ENCODE peak calls at places on chromosomes 2 and 18, in five cellular contexts. Q is fibroblast of lung, E is tibial artery, T is spleen, Y is cardiac muscle cell. O is an unnamed sample.

GRCh38 chr2:3449936-3450335 is 69.4 kb downstream of the ADI1 start:
- DNase-seq in Q (no peak), E (no peak), T (no peak), Y (no peak), O (no peak)

GRCh38 chr18:45463433-45463832 is 151.8 kb upstream of the SLC14A2 start:
- DNase-seq in Q (no peak), E (no peak), T (no peak), Y (no peak), O (no peak)

GRCh38 chr18:58135806-58136331 is 91.8 kb downstream of the NEDD4L start:
- DNase-seq in Q (peak; percentile 54), E (peak; percentile 31), T (no peak), Y (peak; percentile 71), O (peak; percentile 90)

GRCh38 chr2:33598472-33599174 is 476 bp downstream of the FAM98A start:
- DNase-seq in Q (peak; percentile 70), E (peak; percentile 49), T (peak; percentile 82), Y (peak; percentile 71), O (peak; percentile 30)

GRCh38 chr18:47552783-47553182 is 301.3 kb upstream of the SKOR2 start:
- DNase-seq in Q (no peak), E (no peak), T (no peak), Y (no peak), O (no peak)

GRCh38 chr18:39191931-39192330 is 1626.3 kb upstream of the CELF4 start:
- DNase-seq in Q (no peak), E (no peak), T (no peak), Y (peak; percentile 2), O (peak; percentile 2)

GRCh38 chr2:113178891-113179290 is 5.1 kb downstream of the PSD4 start:
- DNase-seq in Q (no peak), E (no peak), T (peak; percentile 47), Y (no peak), O (no peak)

GRCh38 chr2:16617282-16618266 is 48.1 kb downstream of the CYRIA start:
- DNase-seq in Q (peak; percentile 34), E (peak; percentile 33), T (no peak), Y (peak; percentile 51), O (peak; percentile 84)

GRCh38 chr2:106363788-106364187 is 104.4 kb downstream of the RGPD3 start:
- DNase-seq in Q (peak; percentile 0), E (no peak), T (no peak), Y (no peak), O (no peak)

GRCh38 chr2:239717319-239717675 is 307.8 kb downstream of the NDUFA10 start:
- DNase-seq in Q (no peak), E (no peak), T (peak; percentile 64), Y (no peak), O (no peak)

GRCh38 chr18:48983793-48984437 is 33.1 kb upstream of the SMAD7 start:
- DNase-seq in Q (no peak), E (no peak), T (no peak), Y (peak; percentile 70), O (peak; percentile 79)

GRCh38 chr2:159146930-159147666 is 139.4 kb downstream of the WDSUB1 start:
- DNase-seq in Q (no peak), E (no peak), T (no peak), Y (no peak), O (no peak)

GRCh38 chr2:182868049-182868422 is 1.6 kb upstream of the FRZB start:
- DNase-seq in Q (no peak), E (no peak), T (no peak), Y (no peak), O (no peak)

GRCh38 chr2:8684421-8684884 is 2.6 kb downstream of the ID2 start:
- DNase-seq in Q (peak; percentile 54), E (peak; percentile 50), T (no peak), Y (peak; percentile 61), O (peak; percentile 66)

GRCh38 chr2:120544522-120544921 is 191.1 kb upstream of the GLI2 start:
- DNase-seq in Q (no peak), E (no peak), T (peak; percentile 47), Y (no peak), O (no peak)

GRCh38 chr2:120542911-120543527 is 192.6 kb upstream of the GLI2 start:
- DNase-seq in Q (no peak), E (no peak), T (no peak), Y (no peak), O (no peak)

GRCh38 chr2:120541972-120542670 is 193.5 kb upstream of the GLI2 start:
- DNase-seq in Q (no peak), E (no peak), T (no peak), Y (no peak), O (no peak)

GRCh38 chr2:120545521-120546076 is 190.1 kb upstream of the GLI2 start:
- DNase-seq in Q (peak; percentile 49), E (no peak), T (no peak), Y (no peak), O (no peak)

DNA sequence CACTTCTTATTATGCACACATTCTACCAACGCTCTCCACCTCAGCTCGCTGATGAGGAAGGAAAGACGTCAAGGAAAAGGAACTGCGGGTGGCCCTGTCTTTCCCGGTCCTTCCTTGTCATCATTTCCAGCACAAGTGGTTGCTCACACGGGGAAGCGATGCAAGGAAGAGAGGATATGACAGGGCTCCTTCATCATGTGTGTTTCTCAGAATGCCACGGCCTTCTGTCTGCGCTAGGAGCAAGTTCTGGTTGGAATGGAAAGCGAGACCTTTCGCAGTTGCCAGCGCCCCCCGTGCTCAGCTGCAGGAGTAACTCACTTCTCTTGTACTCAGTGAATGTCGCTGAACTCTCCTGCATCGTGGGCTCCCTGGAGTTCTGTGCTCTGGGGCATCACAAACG is 191.8 kb upstream of the GLI2 start:
- DNase-seq in Q (no peak), E (no peak), T (peak; percentile 69), Y (no peak), O (no peak)
- H3K4me1 ChIP-seq in Q (peaks cover 25% of the 10 kb centered on the region), E (peaks cover 52% of the 10 kb centered on the region), T (no peaks in the 10 kb centered on the region), Y (no peaks in the 10 kb centered on the region), O (peaks cover 10% of the 10 kb centered on the region)

GRCh38 chr2:86139981-86140380 is 33.9 kb downstream of the PTCD3 start:
- DNase-seq in Q (no peak), E (no peak), T (no peak), Y (no peak), O (no peak)

GRCh38 chr2:86140969-86141392 is 34.9 kb downstream of the PTCD3 start:
- DNase-seq in Q (no peak), E (no peak), T (no peak), Y (peak; percentile 8), O (no peak)

GRCh38 chr2:86142737-86143257 is 36.8 kb downstream of the PTCD3 start:
- DNase-seq in Q (no peak), E (no peak), T (no peak), Y (no peak), O (no peak)

GRCh38 chr2:86143926-86144685 is 38.1 kb downstream of the PTCD3 start:
- DNase-seq in Q (no peak), E (no peak), T (no peak), Y (no peak), O (no peak)

GRCh38 chr2:86143307-86143706 is 37.3 kb downstream of the PTCD3 start:
- DNase-seq in Q (no peak), E (no peak), T (no peak), Y (no peak), O (no peak)
- H3K36me3 ChIP-seq in Q (peaks cover 12% of the 10 kb centered on the region), E (peaks cover 99% of the 10 kb centered on the region), T (peaks cover 100% of the 10 kb centered on the region), Y (peaks cover 67% of the 10 kb centered on the region), O (peaks cover 77% of the 10 kb centered on the region)

GRCh38 chr2:232439758-232440135 is 16.2 kb upstream of the ALPI start:
- DNase-seq in Q (no peak), E (no peak), T (peak; percentile 57), Y (no peak), O (no peak)
- TF ChIP-seq CTCF in Q (no peak), E (no peak), T (no peak), Y (peak; percentile 27), O (peak; percentile 15)

GRCh38 chr2:38947241-38948239 is 57.9 kb downstream of the ARHGEF33 start:
- DNase-seq in Q (peak; percentile 70), E (peak; percentile 68), T (peak; percentile 77), Y (peak; percentile 89), O (peak; percentile 83)
- H3K4me1 ChIP-seq in Q (peaks cover 2% of the 10 kb centered on the region), E (no peaks in the 10 kb centered on the region), T (no peaks in the 10 kb centered on the region), Y (peaks cover 5% of the 10 kb centered on the region), O (no peaks in the 10 kb centered on the region)

GRCh38 chr2:237262838-237263771 is 150.9 kb downstream of the COL6A3 start:
- DNase-seq in Q (peak; percentile 78), E (no peak), T (no peak), Y (no peak), O (peak; percentile 53)
- H3K36me3 ChIP-seq in Q (no peaks in the 10 kb centered on the region), E (no peaks in the 10 kb centered on the region), T (no peaks in the 10 kb centered on the region), Y (no peaks in the 10 kb centered on the region), O (no peaks in the 10 kb centered on the region)

DNA sequence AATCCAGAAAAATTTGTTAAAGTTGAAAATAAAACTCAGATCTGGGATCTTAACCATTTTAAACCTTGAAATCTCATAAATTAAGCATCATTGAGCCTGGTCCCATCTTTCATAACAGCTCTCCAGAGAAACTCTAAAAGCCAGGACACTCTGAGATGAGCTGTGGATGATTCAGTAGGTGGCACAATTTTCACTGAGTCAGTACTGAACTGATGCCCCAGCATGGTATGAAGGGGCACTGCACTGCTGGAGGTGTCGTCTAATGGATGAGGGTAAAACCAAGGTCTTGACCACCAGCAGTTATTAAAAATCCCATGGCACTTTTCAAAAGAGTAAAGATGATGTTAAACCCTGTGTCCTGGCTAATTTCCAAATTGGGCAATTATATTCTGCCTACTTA is 170.6 kb downstream of the FIGN start:
- DNase-seq in Q (no peak), E (no peak), T (no peak), Y (no peak), O (no peak)
- TF ChIP-seq CTCF in Q (no peak), E (no peak), T (no peak), Y (no peak), O (no peak)

GRCh38 chr2:46339200-46339599 is 42.0 kb downstream of the EPAS1 start:
- DNase-seq in Q (no peak), E (no peak), T (no peak), Y (no peak), O (no peak)

GRCh38 chr2:46339676-46340459 is 42.7 kb downstream of the EPAS1 start:
- DNase-seq in Q (no peak), E (peak; percentile 50), T (no peak), Y (no peak), O (no peak)

GRCh38 chr2:46337208-46337994 is 40.2 kb downstream of the EPAS1 start:
- DNase-seq in Q (no peak), E (no peak), T (no peak), Y (no peak), O (no peak)

GRCh38 chr2:46336560-46336959 is 39.4 kb downstream of the EPAS1 start:
- DNase-seq in Q (peak; percentile 52), E (no peak), T (no peak), Y (no peak), O (no peak)

GRCh38 chr2:46338674-46339073 is 41.5 kb downstream of the EPAS1 start:
- DNase-seq in Q (no peak), E (no peak), T (no peak), Y (no peak), O (no peak)
- H3K4me1 ChIP-seq in Q (peaks cover 40% of the 10 kb centered on the region), E (peaks cover 81% of the 10 kb centered on the region), T (peaks cover 15% of the 10 kb centered on the region), Y (peaks cover 24% of the 10 kb centered on the region), O (no peaks in the 10 kb centered on the region)